ENCODE peak calls at places on chromosomes 6 and 20, in eight cellular contexts. U is glomerular endothelial cell; Q is activated CD4-positive, CD25-positive, alpha-beta regulatory T cell treated with anti-CD3 and anti-CD28 coated beads, Interleukin-2, amount 50 U/mL, for 72 hours; I is pancreas; S is tibial artery; C is endothelial cell; E is left colon; A is EH. Y is an unnamed sample.

GRCh38 chr6:72216222-72217106 is 330.1 kb downstream of the RIMS1 start:
- DNase-seq in U (no peak), Q (no peak), I (peak), S (no peak), C (no peak), E (no peak), A (no peak), Y (no peak)

GRCh38 chr6:166318649-166319600 is 10.7 kb upstream of the PRR18 start:
- DNase-seq in U (no peak), Q (no peak), I (no peak), S (no peak), C (no peak), E (no peak), A (no peak), Y (no peak)

GRCh38 chr6:168037242-168037641 is 39.8 kb downstream of the KIF25 start:
- DNase-seq in U (no peak), Q (no peak), I (no peak), S (no peak), C (no peak), E (no peak), A (no peak), Y (no peak)

GRCh38 chr6:44008821-44009370 is 118.4 kb downstream of the MRPL14 start:
- DNase-seq in U (no peak), Q (no peak), I (no peak), S (peak), C (no peak), E (no peak), A (no peak), Y (no peak)

GRCh38 chr6:12482386-12482785 is 192.2 kb downstream of the EDN1 start:
- DNase-seq in U (no peak), Q (no peak), I (no peak), S (no peak), C (no peak), E (no peak), A (no peak), Y (no peak)

GRCh38 chr6:87944541-87944954 is 103.1 kb upstream of the SPACA1 start:
- DNase-seq in U (no peak), Q (no peak), I (peak), S (peak), C (no peak), E (peak), A (peak), Y (no peak)

GRCh38 chr6:113094781-113095180 is 747.7 kb downstream of the RFPL4B start:
- DNase-seq in U (no peak), Q (no peak), I (no peak), S (no peak), C (no peak), E (no peak), A (peak), Y (no peak)

GRCh38 chr20:16245879-16246278 is 327.4 kb downstream of the KIF16B start:
- DNase-seq in U (no peak), Q (no peak), I (no peak), S (no peak), C (no peak), E (no peak), A (no peak), Y (no peak)

GRCh38 chr6:39402239-39402751 is 79.8 kb upstream of the KCNK16 start:
- DNase-seq in U (no peak), Q (no peak), I (no peak), S (no peak), C (no peak), E (no peak), A (peak), Y (peak)

GRCh38 chr6:110378552-110378951 is 20.4 kb upstream of the METTL24 start:
- DNase-seq in U (no peak), Q (no peak), I (no peak), S (no peak), C (no peak), E (no peak), A (no peak), Y (no peak)

GRCh38 chr20:63320616-63321147 is 27.7 kb downstream of the COL20A1 start:
- DNase-seq in U (no peak), Q (peak), I (no peak), S (peak), C (no peak), E (no peak), A (no peak), Y (no peak)

GRCh38 chr20:45038747-45039469 is 62.0 kb downstream of the KCNS1 start:
- DNase-seq in U (no peak), Q (no peak), I (no peak), S (no peak), C (no peak), E (no peak), A (peak), Y (no peak)

GRCh38 chr20:846894-847278 is 13.4 kb downstream of the FAM110A start:
- DNase-seq in U (no peak), Q (peak), I (no peak), S (no peak), C (no peak), E (no peak), A (no peak), Y (no peak)

GRCh38 chr20:18176318-18176785 is 38.7 kb downstream of the KAT14 start:
- DNase-seq in U (no peak), Q (no peak), I (no peak), S (no peak), C (no peak), E (no peak), A (no peak), Y (no peak)

GRCh38 chr20:25198663-25199363 is 3.3 kb downstream of the ENTPD6 start:
- DNase-seq in U (no peak), Q (no peak), I (no peak), S (no peak), C (no peak), E (no peak), A (no peak), Y (no peak)

GRCh38 chr20:24755411-24755922 is 193.6 kb upstream of the CST7 start:
- DNase-seq in U (no peak), Q (no peak), I (peak), S (no peak), C (no peak), E (no peak), A (no peak), Y (no peak)

GRCh38 chr20:53102361-53102760 is 130.2 kb downstream of the TSHZ2 start:
- DNase-seq in U (no peak), Q (no peak), I (no peak), S (no peak), C (no peak), E (no peak), A (no peak), Y (no peak)

GRCh38 chr6:37483917-37484785 is 15.5 kb downstream of the CCDC167 start:
- DNase-seq in U (no peak), Q (peak), I (peak), S (no peak), C (peak), E (peak), A (peak), Y (peak)

GRCh38 chr6:87378947-87379346 is 28.8 kb upstream of the CFAP206 start:
- DNase-seq in U (no peak), Q (no peak), I (no peak), S (no peak), C (no peak), E (no peak), A (no peak), Y (no peak)

GRCh38 chr6:132961610-132962009 is 147.2 kb downstream of the RPS12 start:
- DNase-seq in U (no peak), Q (no peak), I (no peak), S (no peak), C (no peak), E (no peak), A (no peak), Y (no peak)

GRCh38 chr6:3122823-3123182 is 4.3 kb downstream of the BPHL start:
- DNase-seq in U (no peak), Q (no peak), I (no peak), S (no peak), C (no peak), E (no peak), A (no peak), Y (no peak)

GRCh38 chr6:105469951-105470350 is 67.1 kb upstream of the PREP start:
- DNase-seq in U (no peak), Q (no peak), I (no peak), S (no peak), C (no peak), E (no peak), A (no peak), Y (no peak)

GRCh38 chr20:9144643-9145042 is 75.8 kb downstream of the PLCB4 start:
- DNase-seq in U (no peak), Q (no peak), I (no peak), S (no peak), C (no peak), E (no peak), A (no peak), Y (no peak)

GRCh38 chr6:84764332-84765049 is at the start of gene TBX18:
- DNase-seq in U (peak), Q (no peak), I (peak), S (peak), C (peak), E (peak), A (peak), Y (no peak)

GRCh38 chr20:34705383-34706021 is 1.4 kb downstream of the TP53INP2 start:
- DNase-seq in U (no peak), Q (no peak), I (peak), S (peak), C (peak), E (peak), A (peak), Y (peak)

GRCh38 chr6:87879144-87879861 is 168.3 kb upstream of the SPACA1 start:
- DNase-seq in U (no peak), Q (no peak), I (no peak), S (no peak), C (no peak), E (no peak), A (no peak), Y (no peak)

GRCh38 chr6:133218831-133219230 is 22.3 kb upstream of the EYA4 start:
- DNase-seq in U (no peak), Q (no peak), I (no peak), S (no peak), C (no peak), E (no peak), A (no peak), Y (no peak)

GRCh38 chr20:60345106-60345505 is 386.9 kb downstream of the CDH26 start:
- DNase-seq in U (no peak), Q (no peak), I (no peak), S (no peak), C (no peak), E (no peak), A (no peak), Y (no peak)

GRCh38 chr20:62469352-62469751 is 6.4 kb downstream of the GATA5 start:
- DNase-seq in U (no peak), Q (no peak), I (no peak), S (no peak), C (no peak), E (no peak), A (no peak), Y (no peak)

GRCh38 chr6:81465859-81466258 is 286.6 kb downstream of the TENT5A start:
- DNase-seq in U (no peak), Q (no peak), I (no peak), S (no peak), C (peak), E (no peak), A (peak), Y (no peak)

GRCh38 chr6:163189609-163190008 is 224.9 kb upstream of the QKI start:
- DNase-seq in U (no peak), Q (no peak), I (no peak), S (no peak), C (no peak), E (no peak), A (no peak), Y (no peak)

GRCh38 chr6:7073810-7074525 is 33.8 kb upstream of the RREB1 start:
- DNase-seq in U (no peak), Q (peak), I (no peak), S (peak), C (no peak), E (peak), A (no peak), Y (no peak)

GRCh38 chr6:53481328-53481727 is 63.6 kb downstream of the GCLC start:
- DNase-seq in U (no peak), Q (no peak), I (no peak), S (no peak), C (no peak), E (no peak), A (no peak), Y (no peak)

GRCh38 chr6:36913082-36913481 is 27.3 kb downstream of the C6orf89 start:
- DNase-seq in U (no peak), Q (no peak), I (no peak), S (no peak), C (no peak), E (no peak), A (no peak), Y (no peak)

GRCh38 chr6:144745434-144745833 is 460.3 kb downstream of the UTRN start:
- DNase-seq in U (no peak), Q (no peak), I (no peak), S (no peak), C (no peak), E (no peak), A (no peak), Y (no peak)

GRCh38 chr20:51258582-51259175 is 235.8 kb upstream of the KCNG1 start:
- DNase-seq in U (no peak), Q (no peak), I (no peak), S (no peak), C (no peak), E (no peak), A (peak), Y (no peak)

GRCh38 chr6:12637960-12638641 is 78.5 kb upstream of the PHACTR1 start:
- DNase-seq in U (peak), Q (peak), I (peak), S (no peak), C (peak), E (no peak), A (peak), Y (peak)

GRCh38 chr20:53652090-53652858 is 58.6 kb upstream of the ZNF217 start:
- DNase-seq in U (no peak), Q (no peak), I (no peak), S (no peak), C (no peak), E (no peak), A (no peak), Y (no peak)

GRCh38 chr20:10637563-10637962 is 36.2 kb downstream of the JAG1 start:
- DNase-seq in U (no peak), Q (no peak), I (no peak), S (no peak), C (no peak), E (no peak), A (no peak), Y (no peak)

Y was measured in H54.